ENCODE peak calls at places on chromosomes 12 and 14, in five cellular contexts. S is stomach, B is uterus, Z is A549, L is upper lobe of left lung. V is an unnamed sample.

GRCh38 chr12:96416033-96416790 is 16.0 kb upstream of the CDK17 start:
- DNase-seq in S (no peak), B (no peak), L (no peak), Z (peak), V (no peak)

GRCh38 chr14:85415015-85415712 is 114.8 kb upstream of the FLRT2 start:
- DNase-seq in L (peak), B (peak), Z (peak), S (no peak), V (peak)

GRCh38 chr12:14854586-14855163 is 11.3 kb upstream of the ART4 start:
- DNase-seq in Z (no peak), L (no peak), B (no peak), S (no peak), V (no peak)

GRCh38 chr12:104219908-104220404 is 4.4 kb downstream of the TXNRD1 start:
- DNase-seq in L (peak), S (peak), Z (peak), B (no peak), V (peak)

GRCh38 chr12:66270613-66271012 is 31.7 kb upstream of the HELB start:
- DNase-seq in L (no peak), Z (no peak), S (no peak), B (no peak), V (no peak)

GRCh38 chr12:38890102-38890501 is 15.3 kb downstream of the CPNE8 start:
- DNase-seq in Z (peak), B (no peak), S (no peak), L (no peak), V (no peak)

GRCh38 chr14:99768381-99768780 is 24.8 kb upstream of the EML1 start:
- DNase-seq in B (no peak), L (no peak), S (no peak), Z (no peak), V (no peak)

GRCh38 chr14:26068060-26068459 is 529.8 kb downstream of the NOVA1 start:
- DNase-seq in S (no peak), B (no peak), Z (no peak), L (no peak), V (no peak)

GRCh38 chr14:20456971-20457370 is 1.9 kb downstream of the APEX1 start:
- DNase-seq in S (no peak), L (no peak), Z (no peak), B (no peak), V (peak)

GRCh38 chr14:20460458-20461229 is 590 bp downstream of the PIP4P1 start:
- DNase-seq in S (peak), B (no peak), L (peak), Z (no peak), V (no peak)

GRCh38 chr14:20455355-20456300 is 602 bp downstream of the APEX1 start:
- DNase-seq in L (peak), Z (no peak), B (no peak), S (peak), V (peak)

GRCh38 chr14:20458031-20458789 is 3.0 kb downstream of the PIP4P1 start:
- DNase-seq in L (no peak), S (no peak), B (no peak), Z (no peak), V (no peak)

GRCh38 chr14:20461230-20462141 is at the start of gene PIP4P1:
- DNase-seq in Z (peak), S (peak), L (peak), B (peak), V (peak)
- TF ChIP-seq POLR2A in Z (peak), S (no peak), L (peak), B (peak), V (peak)

GRCh38 chr12:5623411-5623810 is 191.5 kb downstream of the NTF3 start:
- DNase-seq in B (no peak), L (no peak), S (no peak), Z (no peak), V (no peak)
- TF ChIP-seq POLR2A in B (no peak), L (no peak), S (no peak), Z (no peak), V (no peak)

GRCh38 chr14:105849933-105850626 is 323.7 kb downstream of the TMEM121 start:
- DNase-seq in Z (no peak), S (no peak), L (peak), B (no peak), V (no peak)
- TF ChIP-seq POLR2A in Z (no peak), S (no peak), L (no peak), B (no peak), V (no peak)

GRCh38 chr12:49674318-49674985 is 32.8 kb downstream of the FMNL3 start:
- DNase-seq in S (no peak), Z (no peak), B (no peak), L (no peak), V (no peak)

GRCh38 chr12:49675137-49675536 is 32.1 kb downstream of the FMNL3 start:
- DNase-seq in Z (no peak), B (no peak), S (no peak), L (no peak), V (no peak)

GRCh38 chr12:49673446-49674317 is 33.5 kb downstream of the FMNL3 start:
- DNase-seq in B (peak), S (peak), Z (no peak), L (peak), V (peak)

GRCh38 chr12:49671051-49671765 is 36.0 kb downstream of the FMNL3 start:
- DNase-seq in B (no peak), Z (no peak), S (peak), L (peak), V (no peak)

DNA sequence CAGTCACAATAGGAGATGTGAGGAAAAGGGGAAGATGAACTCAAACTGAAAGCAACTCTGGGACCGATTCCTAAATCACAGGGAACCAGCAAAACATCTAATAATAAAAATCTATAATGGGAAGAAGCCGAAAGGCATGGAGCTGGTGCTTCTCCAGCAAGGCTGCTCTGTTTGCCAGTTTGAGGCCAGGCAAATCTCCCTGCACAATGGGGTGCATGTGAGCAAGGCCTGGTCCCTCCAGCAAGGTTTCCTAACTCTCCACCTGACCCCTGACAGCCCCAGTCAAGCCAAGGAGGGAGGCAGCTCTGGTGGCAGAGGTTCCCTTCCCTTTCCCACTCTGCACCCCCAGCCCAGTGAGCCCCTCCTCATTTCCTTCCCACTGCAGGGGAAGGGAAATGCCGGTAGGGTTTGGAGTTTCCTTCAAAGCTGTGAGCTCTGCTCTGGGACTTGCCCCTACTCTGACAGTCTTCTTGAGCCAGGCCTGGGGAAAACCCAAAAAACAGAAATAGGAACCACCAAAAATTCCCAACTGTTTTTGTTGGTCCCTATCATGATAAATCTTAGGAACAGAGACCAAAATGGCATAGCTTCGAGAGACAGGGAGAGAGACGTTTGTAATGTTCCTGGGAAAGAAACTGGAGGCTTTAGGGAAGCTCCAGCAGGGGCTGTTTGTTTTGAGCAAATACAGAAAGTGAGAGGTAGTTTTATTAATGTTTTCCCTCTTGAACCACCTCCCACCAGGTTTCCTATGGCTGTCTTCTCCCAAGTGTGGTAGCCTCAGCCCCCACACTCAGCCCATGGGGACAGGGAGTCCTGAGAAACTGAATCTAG is 34.6 kb downstream of the FMNL3 start:
- DNase-seq in L (no peak), S (no peak), Z (no peak), B (no peak), V (no peak)
- TF ChIP-seq POLR2A in L (no peak), S (no peak), Z (no peak), B (no peak), V (no peak)

V was measured in adrenal gland.